ENCODE peak calls at places on chromosome X, in five cellular contexts. One of them, this sample, is unnamed.

GRCh38 chrX:32530802-32531403 is 680.4 kb downstream of the DMD start:
- DNase-seq in upper lobe of left lung: no peak
- DNase-seq in spleen: no peak
- DNase-seq in stomach: no peak
- DNase-seq in HCT116: no peak
- DNase-seq in this sample: no peak

GRCh38 chrX:133305348-133305747 is 87.2 kb upstream of the TFDP3 start:
- DNase-seq in stomach: no peak
- DNase-seq in spleen: no peak
- DNase-seq in upper lobe of left lung: no peak
- DNase-seq in HCT116: no peak
- DNase-seq in this sample: no peak

GRCh38 chrX:13669246-13669689 is 16.3 kb downstream of the TCEANC start:
- DNase-seq in stomach: peak; percentile 84
- DNase-seq in upper lobe of left lung: peak; percentile 78
- DNase-seq in HCT116: peak; percentile 90
- DNase-seq in spleen: no peak
- DNase-seq in this sample: peak; percentile 82

GRCh38 chrX:111006119-111006518 is 89.9 kb upstream of the PAK3 start:
- DNase-seq in stomach: no peak
- DNase-seq in HCT116: no peak
- DNase-seq in upper lobe of left lung: no peak
- DNase-seq in spleen: no peak
- DNase-seq in this sample: no peak

GRCh38 chrX:3763111-3763510 is 49.7 kb upstream of the PRKX start:
- DNase-seq in HCT116: no peak
- DNase-seq in spleen: no peak
- DNase-seq in stomach: no peak
- DNase-seq in upper lobe of left lung: no peak
- DNase-seq in this sample: no peak

GRCh38 chrX:110316351-110317078 is 1.4 kb downstream of the AMMECR1 start:
- DNase-seq in upper lobe of left lung: no peak
- DNase-seq in stomach: no peak
- DNase-seq in spleen: no peak
- DNase-seq in HCT116: no peak
- DNase-seq in this sample: no peak

GRCh38 chrX:70026112-70026850 is 23.5 kb downstream of the AWAT2 start:
- DNase-seq in upper lobe of left lung: no peak
- DNase-seq in stomach: no peak
- DNase-seq in spleen: no peak
- DNase-seq in HCT116: no peak
- DNase-seq in this sample: no peak

GRCh38 chrX:39779952-39780783 is 317.6 kb downstream of the BCOR start:
- DNase-seq in upper lobe of left lung: no peak
- DNase-seq in stomach: no peak
- DNase-seq in HCT116: no peak
- DNase-seq in spleen: no peak
- DNase-seq in this sample: no peak

GRCh38 chrX:123340691-123341090 is 156.6 kb downstream of the GRIA3 start:
- DNase-seq in HCT116: no peak
- DNase-seq in upper lobe of left lung: no peak
- DNase-seq in spleen: no peak
- DNase-seq in stomach: no peak
- DNase-seq in this sample: no peak

GRCh38 chrX:148647666-148648065 is 147.2 kb downstream of the AFF2 start:
- DNase-seq in upper lobe of left lung: no peak
- DNase-seq in spleen: no peak
- DNase-seq in stomach: no peak
- DNase-seq in HCT116: no peak
- DNase-seq in this sample: no peak

GRCh38 chrX:2576793-2577192 is 76.0 kb upstream of the DHRSX start:
- DNase-seq in upper lobe of left lung: no peak
- DNase-seq in spleen: no peak
- DNase-seq in stomach: no peak
- DNase-seq in HCT116: peak; percentile 49
- DNase-seq in this sample: no peak

GRCh38 chrX:107700317-107700774 is 72.0 kb downstream of the PRPS1 start:
- DNase-seq in spleen: peak; percentile 56
- DNase-seq in stomach: no peak
- DNase-seq in upper lobe of left lung: no peak
- DNase-seq in HCT116: no peak
- DNase-seq in this sample: peak; percentile 80

GRCh38 chrX:31580726-31581125 is 508.9 kb upstream of the FTHL17 start:
- DNase-seq in stomach: no peak
- DNase-seq in upper lobe of left lung: no peak
- DNase-seq in HCT116: no peak
- DNase-seq in spleen: no peak
- DNase-seq in this sample: no peak

GRCh38 chrX:68307767-68308166 is 125.5 kb downstream of the OPHN1 start:
- DNase-seq in upper lobe of left lung: no peak
- DNase-seq in stomach: no peak
- DNase-seq in HCT116: peak; percentile 12
- DNase-seq in spleen: no peak
- DNase-seq in this sample: no peak

GRCh38 chrX:133918326-133918725 is 67.1 kb downstream of the GPC3 start:
- DNase-seq in upper lobe of left lung: no peak
- DNase-seq in HCT116: no peak
- DNase-seq in spleen: no peak
- DNase-seq in stomach: no peak
- DNase-seq in this sample: no peak

GRCh38 chrX:16185725-16186136 is 18.4 kb downstream of the MAGEB17 start:
- DNase-seq in spleen: no peak
- DNase-seq in upper lobe of left lung: no peak
- DNase-seq in stomach: no peak
- DNase-seq in HCT116: peak; percentile 54
- DNase-seq in this sample: no peak

GRCh38 chrX:72258174-72258573 is 18.9 kb downstream of the RPS4X start:
- DNase-seq in HCT116: no peak
- DNase-seq in upper lobe of left lung: no peak
- DNase-seq in spleen: no peak
- DNase-seq in stomach: no peak
- DNase-seq in this sample: no peak

GRCh38 chrX:64204252-64204651 is 1.3 kb downstream of the AMER1 start:
- DNase-seq in upper lobe of left lung: no peak
- DNase-seq in HCT116: no peak
- DNase-seq in spleen: peak; percentile 87
- DNase-seq in stomach: peak; percentile 29
- DNase-seq in this sample: peak; percentile 69

GRCh38 chrX:16466640-16467432 is 183.1 kb upstream of the S100G start:
- DNase-seq in HCT116: no peak
- DNase-seq in stomach: no peak
- DNase-seq in upper lobe of left lung: no peak
- DNase-seq in spleen: no peak
- DNase-seq in this sample: no peak

GRCh38 chrX:87236836-87237235 is 280.8 kb upstream of the KLHL4 start:
- DNase-seq in stomach: no peak
- DNase-seq in HCT116: no peak
- DNase-seq in spleen: no peak
- DNase-seq in upper lobe of left lung: no peak
- DNase-seq in this sample: no peak

GRCh38 chrX:7019555-7019954 is 128.0 kb upstream of the STS start:
- DNase-seq in upper lobe of left lung: no peak
- DNase-seq in HCT116: no peak
- DNase-seq in stomach: no peak
- DNase-seq in spleen: no peak
- DNase-seq in this sample: no peak

GRCh38 chrX:47380268-47380667 is 9.9 kb downstream of the ZNF157 start:
- DNase-seq in upper lobe of left lung: peak; percentile 41
- DNase-seq in stomach: peak; percentile 29
- DNase-seq in spleen: peak; percentile 81
- DNase-seq in HCT116: no peak
- DNase-seq in this sample: no peak

GRCh38 chrX:14694631-14695030 is 165.3 kb downstream of the GLRA2 start:
- DNase-seq in stomach: no peak
- DNase-seq in HCT116: no peak
- DNase-seq in spleen: no peak
- DNase-seq in upper lobe of left lung: no peak
- DNase-seq in this sample: no peak

GRCh38 chrX:118116308-118117068 is at the start of gene KLHL13:
- DNase-seq in stomach: no peak
- DNase-seq in HCT116: no peak
- DNase-seq in spleen: peak; percentile 77
- DNase-seq in upper lobe of left lung: no peak
- DNase-seq in this sample: peak; percentile 76

GRCh38 chrX:24306430-24306829 is 7.4 kb downstream of the SUPT20HL2 start:
- DNase-seq in HCT116: no peak
- DNase-seq in spleen: no peak
- DNase-seq in upper lobe of left lung: no peak
- DNase-seq in stomach: no peak
- DNase-seq in this sample: no peak

GRCh38 chrX:144275403-144275802 is 391.5 kb downstream of the UBE2NL start:
- DNase-seq in spleen: no peak
- DNase-seq in upper lobe of left lung: no peak
- DNase-seq in HCT116: no peak
- DNase-seq in stomach: no peak
- DNase-seq in this sample: no peak

GRCh38 chrX:45758738-45759397 is 558.2 kb upstream of the DIPK2B start:
- DNase-seq in HCT116: no peak
- DNase-seq in upper lobe of left lung: no peak
- DNase-seq in spleen: no peak
- DNase-seq in stomach: no peak
- DNase-seq in this sample: no peak

GRCh38 chrX:100591256-100592051 is 6.7 kb downstream of the TNMD start:
- DNase-seq in HCT116: no peak
- DNase-seq in upper lobe of left lung: no peak
- DNase-seq in spleen: no peak
- DNase-seq in stomach: no peak
- DNase-seq in this sample: peak; percentile 64

GRCh38 chrX:24405959-24406358 is 45.5 kb downstream of the SUPT20HL1 start:
- DNase-seq in HCT116: no peak
- DNase-seq in upper lobe of left lung: no peak
- DNase-seq in spleen: no peak
- DNase-seq in stomach: no peak
- DNase-seq in this sample: no peak

GRCh38 chrX:11287505-11287904 is 5.7 kb upstream of the AMELX start:
- DNase-seq in upper lobe of left lung: no peak
- DNase-seq in stomach: no peak
- DNase-seq in HCT116: no peak
- DNase-seq in spleen: no peak
- DNase-seq in this sample: no peak

DNA sequence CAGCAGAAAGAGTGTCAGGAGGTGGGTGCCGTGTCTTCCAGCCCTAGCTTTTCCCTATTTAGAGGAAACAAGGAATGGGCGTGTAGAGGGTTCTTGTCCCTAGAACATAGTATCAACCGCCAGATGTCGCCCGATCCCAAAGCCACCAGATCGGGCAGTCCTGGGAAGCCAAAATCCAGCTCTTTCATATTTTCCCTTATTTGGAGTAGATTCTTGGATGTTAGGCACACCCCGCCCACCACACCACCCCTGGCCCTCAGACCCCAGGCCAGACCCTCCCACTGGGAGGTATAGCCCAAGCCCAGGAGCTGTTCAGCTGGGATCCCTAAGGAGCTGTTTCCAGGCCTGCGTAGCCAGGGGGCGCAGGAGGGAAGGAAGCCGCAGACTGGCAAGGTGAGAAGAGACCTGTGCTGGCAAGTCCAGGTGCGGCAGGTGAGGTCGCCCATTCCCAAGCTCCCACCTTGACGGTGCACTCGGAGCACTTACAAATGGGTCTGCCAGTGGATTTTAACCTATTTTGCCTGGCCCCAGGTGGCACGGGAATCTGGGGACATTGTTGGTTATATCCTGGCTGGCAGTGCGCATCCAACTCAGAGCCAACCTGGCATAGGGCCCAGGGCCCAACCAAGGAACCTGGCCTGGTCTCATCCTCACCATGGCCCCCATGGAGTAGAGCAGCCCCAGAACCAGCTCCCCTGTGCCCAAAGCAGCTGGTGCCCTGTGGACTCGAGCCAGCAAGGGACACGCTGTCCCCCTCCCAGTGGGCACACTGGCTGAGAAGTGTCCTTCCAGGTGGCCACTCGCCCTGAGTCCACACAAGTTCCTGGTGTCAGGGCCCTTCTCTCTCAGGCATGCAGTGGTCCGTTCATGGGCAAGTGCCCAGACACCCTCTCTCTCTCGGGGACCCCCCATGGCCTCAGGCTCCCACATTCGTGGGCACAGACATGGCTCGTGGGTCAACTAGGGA is 811 bp downstream of the FLNA start:
- DNase-seq in spleen: no peak
- DNase-seq in upper lobe of left lung: peak; percentile 72
- DNase-seq in HCT116: peak; percentile 78
- DNase-seq in stomach: peak; percentile 67
- DNase-seq in this sample: no peak
- TF ChIP-seq POLR2A in spleen: no peak
- TF ChIP-seq POLR2A in upper lobe of left lung: no peak
- TF ChIP-seq POLR2A in HCT116: no peak
- TF ChIP-seq POLR2A in stomach: no peak
- TF ChIP-seq POLR2A in this sample: peak; percentile 40

GRCh38 chrX:151746502-151746901 is 12.0 kb downstream of the CNGA2 start:
- DNase-seq in spleen: no peak
- DNase-seq in stomach: no peak
- DNase-seq in HCT116: no peak
- DNase-seq in upper lobe of left lung: no peak
- DNase-seq in this sample: no peak
- TF ChIP-seq CTCF in spleen: no peak
- TF ChIP-seq CTCF in stomach: no peak
- TF ChIP-seq CTCF in HCT116: no peak
- TF ChIP-seq CTCF in upper lobe of left lung: no peak
- TF ChIP-seq CTCF in this sample: no peak

GRCh38 chrX:129842510-129843208 is 1.0 kb downstream of the ZDHHC9 start:
- DNase-seq in upper lobe of left lung: peak; percentile 67
- DNase-seq in stomach: peak; percentile 55
- DNase-seq in HCT116: no peak
- DNase-seq in spleen: peak; percentile 77
- DNase-seq in this sample: peak; percentile 68
- TF ChIP-seq POLR2AphosphoS5 in upper lobe of left lung: peak; percentile 20
- TF ChIP-seq POLR2AphosphoS5 in stomach: no peak
- TF ChIP-seq POLR2AphosphoS5 in HCT116: no peak
- TF ChIP-seq POLR2AphosphoS5 in spleen: no peak
- TF ChIP-seq POLR2AphosphoS5 in this sample: peak; percentile 26

DNA sequence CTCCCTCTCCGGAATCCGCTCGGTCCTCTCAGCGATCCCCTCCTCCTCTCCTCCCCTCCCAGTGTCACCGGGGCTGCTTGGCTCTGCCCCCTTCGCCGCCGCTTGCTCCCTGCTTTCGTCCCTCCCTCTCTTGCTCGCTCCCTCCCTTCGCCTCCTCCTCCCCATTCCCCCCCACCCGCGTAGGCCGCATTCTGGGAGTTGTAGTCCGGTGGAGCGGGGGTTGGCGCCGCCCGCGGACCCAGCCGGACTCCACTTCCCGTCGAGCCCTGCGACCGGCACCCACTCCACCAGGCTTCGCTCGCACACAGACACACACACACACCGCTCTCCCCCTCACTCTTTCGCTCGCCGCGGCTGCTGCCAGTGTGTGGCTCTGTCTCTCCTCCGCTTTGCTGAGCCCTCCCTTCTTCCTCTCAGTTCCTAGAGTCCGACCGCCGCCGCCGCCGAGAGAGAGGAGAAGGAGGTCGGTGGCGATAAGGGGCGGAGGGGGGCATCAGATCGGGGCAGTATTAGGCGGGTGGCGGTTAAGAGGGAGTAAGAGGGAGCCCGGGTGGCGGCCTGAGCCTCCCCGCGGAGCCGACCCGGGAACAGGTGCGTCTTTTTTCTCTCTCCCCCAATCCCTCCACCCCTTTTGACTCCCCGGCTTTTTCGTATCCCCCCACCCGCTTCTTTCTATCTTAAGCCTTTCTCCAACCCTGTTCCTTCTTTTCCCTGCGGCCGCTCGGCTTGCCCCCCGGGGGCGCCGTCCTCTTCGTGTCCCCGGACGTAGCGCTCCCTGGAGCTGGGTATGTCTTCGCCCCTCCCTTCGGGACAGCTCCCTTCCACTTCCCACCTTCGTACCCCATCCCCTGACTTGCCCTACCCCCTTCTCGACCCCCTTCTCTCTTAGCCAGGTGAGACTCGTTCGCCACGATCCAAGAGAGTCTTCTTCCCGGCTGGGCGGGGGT is at the start of gene BCORL1:
- DNase-seq in HCT116: peak; percentile 79
- DNase-seq in spleen: peak; percentile 96
- DNase-seq in upper lobe of left lung: peak; percentile 94
- DNase-seq in stomach: peak; percentile 90
- DNase-seq in this sample: peak; percentile 97
- TF ChIP-seq POLR2A in HCT116: peak; percentile 73
- TF ChIP-seq POLR2A in spleen: peak; percentile 66
- TF ChIP-seq POLR2A in upper lobe of left lung: peak; percentile 31
- TF ChIP-seq POLR2A in stomach: peak; percentile 11
- TF ChIP-seq POLR2A in this sample: peak; percentile 59